ENCODE peak calls at places on chromosome 4, in four cellular contexts. R is sigmoid colon, J is gastrocnemius medialis, S is Peyer's patch. A is an unnamed sample. For H3K9me3, the result is how much of the 10 kb centered on the place peaks cover.

GRCh38 chr4:146054676-146055075 is 116.1 kb upstream of the ZNF827 start:
- DNase-seq in S (no peak), J (no peak), R (no peak), A (no peak)

GRCh38 chr4:38387348-38387747 is 276.7 kb upstream of the KLF3 start:
- DNase-seq in R (peak), S (no peak), J (peak), A (peak)

GRCh38 chr4:114052227-114052626 is 72.8 kb upstream of the ARSJ start:
- DNase-seq in J (no peak), R (no peak), S (no peak), A (no peak)

GRCh38 chr4:156194896-156195295 is 241.2 kb upstream of the CTSO start:
- DNase-seq in J (no peak), R (no peak), S (no peak), A (no peak)

GRCh38 chr4:174009686-174010451 is 273.6 kb downstream of the FBXO8 start:
- DNase-seq in R (no peak), S (no peak), J (no peak), A (no peak)

GRCh38 chr4:105978684-105979296 is 83.5 kb downstream of the NPNT start:
- DNase-seq in R (no peak), S (no peak), J (no peak), A (peak)

GRCh38 chr4:169615467-169616106 is 3.2 kb upstream of the NEK1 start:
- DNase-seq in R (no peak), J (no peak), S (no peak), A (no peak)

GRCh38 chr4:128229458-128229805 is 58.2 kb downstream of the PGRMC2 start:
- DNase-seq in S (no peak), R (no peak), J (no peak), A (no peak)

GRCh38 chr4:13470379-13470778 is 13.8 kb downstream of the RAB28 start:
- DNase-seq in R (no peak), S (no peak), J (no peak), A (no peak)

GRCh38 chr4:156137971-156138581 is 184.4 kb upstream of the CTSO start:
- DNase-seq in J (no peak), S (no peak), R (no peak), A (no peak)

GRCh38 chr4:137531951-137532868 is at the start of gene PCDH18:
- DNase-seq in J (peak), R (peak), S (peak), A (peak)

GRCh38 chr4:128310266-128310697 is 22.7 kb upstream of the PGRMC2 start:
- DNase-seq in S (peak), R (no peak), J (no peak), A (peak)

GRCh38 chr4:76212851-76213414 is 691 bp downstream of the SCARB2 start:
- DNase-seq in R (no peak), S (peak), J (no peak), A (no peak)

GRCh38 chr4:60682901-60683300 is 517.2 kb upstream of the ADGRL3 start:
- DNase-seq in R (no peak), J (no peak), S (no peak), A (no peak)

GRCh38 chr4:112276113-112276512 is 9.6 kb downstream of the TIFA start:
- DNase-seq in S (no peak), J (no peak), R (no peak), A (no peak)

GRCh38 chr4:89834486-89835209 is 2.3 kb downstream of the SNCA start:
- DNase-seq in J (no peak), S (no peak), R (no peak), A (no peak)

GRCh38 chr4:71683309-71683708 is 100.6 kb downstream of the GC start:
- DNase-seq in J (no peak), R (no peak), S (no peak), A (no peak)

GRCh38 chr4:80016506-80016905 is 56.5 kb downstream of the ANTXR2 start:
- DNase-seq in J (no peak), R (no peak), S (no peak), A (no peak)

GRCh38 chr4:158778712-158779111 is 9.9 kb downstream of the FNIP2 start:
- DNase-seq in J (peak), S (no peak), R (no peak), A (no peak)

GRCh38 chr4:46931981-46932380 is 22.9 kb upstream of the COX7B2 start:
- DNase-seq in S (no peak), R (no peak), J (no peak), A (peak)

GRCh38 chr4:119825696-119826095 is 197.1 kb upstream of the PDE5A start:
- DNase-seq in R (no peak), S (no peak), J (no peak), A (no peak)

GRCh38 chr4:84515075-84515474 is 16.0 kb upstream of the NKX6-1 start:
- DNase-seq in R (no peak), J (no peak), S (no peak), A (no peak)

GRCh38 chr4:184328022-184328736 is 110.5 kb upstream of the ENPP6 start:
- DNase-seq in S (no peak), J (no peak), R (no peak), A (no peak)

GRCh38 chr4:113300384-113301011 is 251.0 kb downstream of the ANK2 start:
- DNase-seq in J (no peak), R (no peak), S (no peak), A (peak)

GRCh38 chr4:16897351-16897750 is 1.1 kb downstream of the LDB2 start:
- DNase-seq in J (no peak), R (no peak), S (no peak), A (no peak)

GRCh38 chr4:100034265-100034664 is 84.2 kb upstream of the H2AZ1 start:
- DNase-seq in R (no peak), S (no peak), J (no peak), A (no peak)

GRCh38 chr4:6749340-6750171 is 33.0 kb upstream of the KIAA0232 start:
- DNase-seq in R (peak), J (peak), S (peak), A (no peak)
- TF ChIP-seq POLR2A in R (peak), J (no peak), S (peak), A (no peak)

DNA sequence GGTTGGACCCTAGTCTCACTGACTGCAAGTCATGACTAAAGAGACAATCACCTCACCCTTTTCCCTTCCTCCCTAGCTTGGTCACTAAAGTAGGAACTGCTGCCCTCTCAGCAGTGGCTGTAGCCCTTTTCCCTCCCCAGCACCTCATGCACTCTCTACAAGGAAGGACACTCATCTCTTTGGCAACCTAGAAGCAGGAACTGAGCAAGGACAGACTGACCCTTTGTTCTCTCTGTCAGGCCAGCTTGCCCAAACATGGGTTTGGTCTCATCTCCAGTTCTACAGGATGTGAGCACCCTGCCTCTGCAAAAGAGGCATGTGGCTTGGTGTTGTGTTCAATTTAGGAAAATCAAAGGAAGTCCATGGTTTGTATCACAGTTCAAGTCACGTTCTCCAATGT is 15.8 kb downstream of the LEF1 start:
- DNase-seq in S (no peak), J (no peak), R (no peak), A (no peak)
- H3K9me3 ChIP-seq in S (under half), J (under half), R (under half), A (under half)

DNA sequence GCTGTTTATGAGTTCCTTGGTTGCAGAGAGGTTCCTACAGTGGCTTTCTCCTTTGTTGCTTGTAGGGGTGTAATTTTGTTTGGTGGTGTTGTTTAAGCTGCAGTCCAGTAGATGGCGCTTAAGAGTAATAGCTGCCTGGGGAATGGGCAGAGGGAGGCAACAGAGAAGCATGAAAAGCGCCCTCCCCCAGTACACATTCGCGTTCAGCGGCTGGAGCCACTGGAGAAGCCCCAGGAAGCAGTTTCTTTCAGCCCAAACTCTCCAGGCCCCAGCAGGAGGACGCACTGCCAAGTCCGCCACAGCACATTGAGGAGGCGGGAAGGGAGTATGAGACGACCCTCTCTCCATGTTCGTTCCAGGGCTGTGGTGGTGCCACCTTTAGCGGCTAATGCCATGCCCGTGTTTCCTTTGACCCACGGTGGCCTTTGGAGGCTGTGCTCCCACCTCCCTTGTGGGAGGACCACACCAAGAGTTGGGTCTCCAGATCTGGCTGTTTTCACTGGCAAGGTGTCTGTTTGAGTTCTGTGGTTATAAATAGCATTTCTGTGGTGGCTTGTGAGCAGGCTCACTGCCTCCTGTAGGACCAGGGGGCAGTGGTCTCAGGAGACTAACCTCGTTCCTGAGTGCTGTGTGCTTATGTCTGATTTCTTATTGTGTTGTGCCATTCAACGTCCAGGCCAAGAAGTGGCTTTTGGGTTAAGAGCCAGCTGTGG is 252.3 kb downstream of the ARHGAP10 start:
- DNase-seq in R (no peak), J (peak), S (no peak), A (no peak)
- TF ChIP-seq CTCF in R (peak), J (peak), S (peak), A (peak)

GRCh38 chr4:122826596-122827257 is at the start of gene FGF2:
- DNase-seq in S (peak), J (peak), R (peak), A (peak)
- TF ChIP-seq POLR2A in S (no peak), J (peak), R (peak), A (peak)

A was measured in heart left ventricle.